ENCODE peak calls at places on chromosomes 5 and 9, in eight cellular contexts. B is tibial artery, T is choroid plexus epithelial cell, I is AG04450, R is spleen, O is lower lobe of right lung, V is fibroblast of lung, E is brain microvascular endothelial cell. Q is an unnamed sample.

GRCh38 chr9:111754800-111755199 is 39.9 kb downstream of the SHOC1 start:
- DNase-seq in B (no peak), T (no peak), I (no peak), R (no peak), O (no peak), V (no peak), E (no peak), Q (no peak)

GRCh38 chr5:119274024-119274766 is 81.6 kb upstream of the TNFAIP8 start:
- DNase-seq in B (no peak), T (no peak), I (no peak), R (no peak), O (no peak), V (peak), E (no peak), Q (no peak)

GRCh38 chr9:29209748-29210276 is 1636.5 kb upstream of the C9orf72 start:
- DNase-seq in B (no peak), T (no peak), I (no peak), R (no peak), O (no peak), V (no peak), E (no peak), Q (no peak)

GRCh38 chr5:9468070-9468388 is 77.8 kb downstream of the SEMA5A start:
- DNase-seq in B (no peak), T (peak), I (peak), R (no peak), O (no peak), V (peak), E (peak), Q (peak)

GRCh38 chr5:120236360-120236759 is 227.7 kb upstream of the PRR16 start:
- DNase-seq in B (no peak), T (no peak), I (no peak), R (no peak), O (no peak), V (no peak), E (no peak), Q (no peak)

GRCh38 chr9:135139366-135139965 is 52.0 kb downstream of the OLFM1 start:
- DNase-seq in B (no peak), T (no peak), I (no peak), R (no peak), O (no peak), V (no peak), E (no peak), Q (no peak)

GRCh38 chr5:133868946-133869674 is 99.3 kb downstream of the C5orf15 start:
- DNase-seq in B (peak), T (peak), I (peak), R (peak), O (peak), V (peak), E (peak), Q (no peak)

GRCh38 chr9:88477300-88477751 is 57.7 kb upstream of the NXNL2 start:
- DNase-seq in B (no peak), T (peak), I (peak), R (no peak), O (no peak), V (peak), E (peak), Q (peak)

GRCh38 chr5:177194278-177194677 is 60.7 kb downstream of the NSD1 start:
- DNase-seq in B (peak), T (peak), I (peak), R (no peak), O (no peak), V (peak), E (peak), Q (peak)

GRCh38 chr9:69637801-69638200 is 34.4 kb downstream of the APBA1 start:
- DNase-seq in B (no peak), T (peak), I (no peak), R (no peak), O (no peak), V (peak), E (peak), Q (no peak)

GRCh38 chr9:126613656-126614055 is at the start of gene LMX1B:
- DNase-seq in B (peak), T (peak), I (no peak), R (no peak), O (no peak), V (peak), E (no peak), Q (no peak)

GRCh38 chr5:127891942-127892341 is 188.8 kb downstream of the CCDC192 start:
- DNase-seq in B (no peak), T (no peak), I (no peak), R (no peak), O (no peak), V (peak), E (no peak), Q (no peak)

GRCh38 chr5:96720408-96720807 is 58.2 kb downstream of the CAST start:
- DNase-seq in B (no peak), T (no peak), I (no peak), R (no peak), O (no peak), V (no peak), E (no peak), Q (no peak)
- TF ChIP-seq CTCF in B (no peak), T (peak), I (peak), R (no peak), O (no peak), V (no peak), E (peak), Q (peak)

GRCh38 chr5:85647349-85648127 is 970.2 kb upstream of the COX7C start:
- DNase-seq in B (no peak), T (no peak), I (no peak), R (no peak), O (no peak), V (no peak), E (no peak), Q (no peak)
- H3K4me3 ChIP-seq in B (no peak), T (no peak), I (no peak), R (no peak), O (no peak), V (no peak), E (no peak), Q (no peak)

GRCh38 chr9:137103206-137103999 is 11.1 kb downstream of the DPP7 start:
- DNase-seq in B (no peak), T (no peak), I (no peak), R (no peak), O (no peak), V (no peak), E (no peak), Q (no peak)
- TF ChIP-seq CTCF in B (no peak), T (no peak), I (no peak), R (no peak), O (no peak), V (no peak), E (no peak), Q (no peak)

GRCh38 chr9:78778843-78779486 is 482.0 kb downstream of the PSAT1 start:
- DNase-seq in B (no peak), T (no peak), I (no peak), R (no peak), O (no peak), V (peak), E (no peak), Q (peak)
- H3K4me3 ChIP-seq in B (no peak), T (no peak), I (no peak), R (no peak), O (no peak), V (no peak), E (no peak), Q (no peak)

DNA sequence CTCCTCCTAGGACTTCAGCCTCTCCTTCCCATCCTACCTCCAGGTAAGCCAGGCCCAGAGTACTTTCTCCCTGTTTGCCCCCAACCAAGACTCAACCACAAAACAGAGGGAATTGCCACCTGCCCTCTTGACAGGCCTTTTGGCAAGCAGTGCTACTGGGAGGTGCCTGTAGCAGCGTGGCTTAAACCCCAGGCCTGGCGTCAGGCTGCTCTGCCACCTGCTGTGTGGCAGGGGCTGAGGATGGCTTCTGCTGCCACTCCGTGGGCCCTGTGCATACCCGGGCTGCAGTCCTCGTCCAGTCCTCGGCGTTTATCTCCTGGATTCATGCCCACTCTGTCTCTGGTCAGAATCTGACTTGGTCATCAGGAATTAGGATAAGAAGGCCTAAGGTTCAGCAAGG is 163.1 kb downstream of the PAX5 start:
- DNase-seq in B (no peak), T (no peak), I (no peak), R (peak), O (no peak), V (no peak), E (no peak), Q (no peak)
- TF ChIP-seq CTCF in B (no peak), T (no peak), I (no peak), R (no peak), O (no peak), V (no peak), E (no peak), Q (no peak)

GRCh38 chr9:8183618-8184017 is 384.0 kb upstream of the DMAC1 start:
- DNase-seq in B (no peak), T (no peak), I (no peak), R (no peak), O (no peak), V (no peak), E (no peak), Q (no peak)

DNA sequence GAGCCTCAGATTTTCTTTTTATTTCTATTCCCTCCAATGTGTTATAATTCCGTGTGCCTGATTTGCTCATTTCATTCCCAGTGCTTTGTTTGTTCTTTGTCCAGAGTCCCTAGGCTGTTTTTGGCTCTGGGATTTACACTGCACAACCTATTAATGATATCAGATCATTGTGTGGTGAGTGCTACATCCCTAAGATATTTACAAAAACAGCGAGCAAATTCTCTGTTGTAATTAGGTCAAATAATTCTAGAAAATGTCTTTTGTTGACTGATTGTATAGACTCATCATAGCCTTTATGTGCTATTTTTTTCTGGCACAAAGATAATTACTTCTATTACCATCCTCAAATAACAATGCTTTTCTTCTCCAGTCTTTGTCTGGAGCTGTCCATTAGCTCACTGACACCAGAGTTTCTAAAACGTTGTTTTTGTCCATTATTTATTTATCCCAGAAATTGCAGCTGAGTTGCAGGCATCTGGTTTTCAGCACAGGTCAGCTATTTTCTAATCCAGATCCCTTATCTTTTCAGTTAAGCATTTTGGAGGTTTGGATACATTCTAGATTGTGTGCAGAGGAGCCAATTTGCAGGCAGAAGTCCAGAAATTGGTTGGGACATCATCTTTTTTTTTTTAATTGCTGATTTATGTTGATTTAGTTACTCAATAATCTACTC is 379.9 kb upstream of the DMAC1 start:
- DNase-seq in B (no peak), T (no peak), I (no peak), R (no peak), O (no peak), V (no peak), E (no peak), Q (no peak)
- H3K4me3 ChIP-seq in B (no peak), T (no peak), I (no peak), R (no peak), O (no peak), V (no peak), E (no peak), Q (no peak)

GRCh38 chr5:136364307-136364706 is 1.0 kb downstream of the TRPC7 start:
- DNase-seq in B (no peak), T (peak), I (no peak), R (no peak), O (no peak), V (no peak), E (no peak), Q (no peak)
- TF ChIP-seq CTCF in B (no peak), T (peak), I (peak), R (no peak), O (no peak), V (no peak), E (peak), Q (peak)

GRCh38 chr9:86454701-86455402 is 100.6 kb upstream of the TUT7 start:
- DNase-seq in B (no peak), T (peak), I (no peak), R (no peak), O (no peak), V (peak), E (no peak), Q (no peak)
- H3K4me3 ChIP-seq in B (no peak), T (peak), I (no peak), R (no peak), O (no peak), V (no peak), E (no peak), Q (no peak)

GRCh38 chr5:125913200-125913599 is 510.0 kb upstream of the GRAMD2B start:
- DNase-seq in B (no peak), T (no peak), I (no peak), R (no peak), O (no peak), V (no peak), E (no peak), Q (no peak)

GRCh38 chr5:125914471-125914870 is 508.7 kb upstream of the GRAMD2B start:
- DNase-seq in B (no peak), T (peak), I (no peak), R (no peak), O (no peak), V (peak), E (peak), Q (no peak)

GRCh38 chr5:125912028-125912427 is 511.2 kb upstream of the GRAMD2B start:
- DNase-seq in B (no peak), T (no peak), I (no peak), R (no peak), O (no peak), V (no peak), E (no peak), Q (no peak)
- TF ChIP-seq CTCF in B (no peak), T (no peak), I (no peak), R (no peak), O (no peak), V (no peak), E (no peak), Q (no peak)

GRCh38 chr9:105333076-105333475 is 88.6 kb downstream of the SLC44A1 start:
- DNase-seq in B (no peak), T (peak), I (no peak), R (no peak), O (no peak), V (peak), E (peak), Q (no peak)

GRCh38 chr9:105331755-105332154 is 87.3 kb downstream of the SLC44A1 start:
- DNase-seq in B (no peak), T (no peak), I (no peak), R (no peak), O (no peak), V (no peak), E (no peak), Q (no peak)

GRCh38 chr9:105333811-105334210 is 89.4 kb downstream of the SLC44A1 start:
- DNase-seq in B (no peak), T (peak), I (no peak), R (no peak), O (no peak), V (peak), E (no peak), Q (no peak)

GRCh38 chr9:105331160-105331559 is 86.7 kb downstream of the SLC44A1 start:
- DNase-seq in B (no peak), T (no peak), I (no peak), R (no peak), O (no peak), V (no peak), E (no peak), Q (no peak)

DNA sequence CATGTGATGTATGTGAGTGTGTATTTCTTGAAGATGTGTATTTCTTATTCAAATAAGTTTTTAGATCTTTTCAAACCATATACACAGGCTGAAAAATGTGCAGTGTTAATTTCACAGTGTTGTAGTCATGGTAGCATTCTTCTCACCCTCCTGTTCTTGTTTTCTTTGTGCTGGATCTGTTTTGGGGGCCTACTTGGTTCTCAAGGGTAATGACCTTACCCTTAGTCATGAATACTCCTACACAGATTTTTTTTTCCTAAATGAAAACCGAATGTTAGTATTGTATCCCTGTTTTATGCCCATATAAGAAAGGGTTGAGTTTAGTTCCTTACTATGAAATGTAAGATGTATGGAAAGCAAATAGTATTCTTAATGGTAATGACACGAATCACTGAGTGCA is 88.0 kb downstream of the SLC44A1 start:
- DNase-seq in B (no peak), T (no peak), I (no peak), R (no peak), O (no peak), V (peak), E (peak), Q (no peak)
- H3K4me3 ChIP-seq in B (no peak), T (no peak), I (no peak), R (no peak), O (no peak), V (no peak), E (no peak), Q (no peak)